ENCODE peak calls at places on chromosomes 2 and 18, in four cellular contexts. F is K562, W is HL-60, Q is GM12878. B is an unnamed sample.

GRCh38 chr2:219980666-219981065 is 353.2 kb downstream of the SLC4A3 start:
- DNase-seq in F (no peak), W (no peak), Q (no peak), B (no peak)

GRCh38 chr2:107553534-107553933 is 273.2 kb upstream of the RGPD4 start:
- DNase-seq in F (no peak), W (no peak), Q (no peak), B (no peak)

GRCh38 chr2:85266424-85267041 is 61.3 kb downstream of the TGOLN2 start:
- DNase-seq in F (peak; percentile 77), W (peak; percentile 61), Q (no peak), B (peak; percentile 50)

GRCh38 chr2:61575447-61575859 is 37.3 kb upstream of the XPO1 start:
- DNase-seq in F (peak; percentile 22), W (no peak), Q (peak; percentile 15), B (no peak)

GRCh38 chr2:126784045-126784444 is 114.6 kb upstream of the TEX51 start:
- DNase-seq in F (no peak), W (no peak), Q (no peak), B (no peak)

GRCh38 chr2:219631925-219632757 is 4.7 kb downstream of the SLC4A3 start:
- DNase-seq in F (no peak), W (no peak), Q (no peak), B (no peak)

GRCh38 chr2:231676243-231676642 is 32.1 kb upstream of the PTMA start:
- DNase-seq in F (no peak), W (no peak), Q (no peak), B (no peak)

GRCh38 chr2:149258531-149258930 is 71.9 kb upstream of the LYPD6 start:
- DNase-seq in F (no peak), W (no peak), Q (no peak), B (no peak)

GRCh38 chr2:166314022-166314759 is 61.6 kb downstream of the SCN9A start:
- DNase-seq in F (no peak), W (no peak), Q (no peak), B (no peak)

GRCh38 chr2:220006152-220006551 is 378.7 kb downstream of the SLC4A3 start:
- DNase-seq in F (no peak), W (no peak), Q (no peak), B (no peak)

GRCh38 chr2:228699400-228699799 is 517.9 kb upstream of the SPHKAP start:
- DNase-seq in F (no peak), W (no peak), Q (no peak), B (no peak)

GRCh38 chr18:35153609-35154273 is 87.1 kb upstream of the ZNF397 start:
- DNase-seq in F (no peak), W (peak; percentile 95), Q (no peak), B (no peak)

GRCh38 chr2:15808221-15808574 is 132.2 kb upstream of the MYCN start:
- DNase-seq in F (peak; percentile 22), W (no peak), Q (no peak), B (no peak)

GRCh38 chr2:46747297-46747818 is 168.2 kb downstream of the MCFD2 start:
- DNase-seq in F (no peak), W (peak; percentile 55), Q (peak; percentile 9), B (no peak)

GRCh38 chr2:200455958-200456421 is 53.9 kb downstream of the KCTD18 start:
- DNase-seq in F (no peak), W (no peak), Q (peak; percentile 81), B (no peak)

GRCh38 chr2:229375241-229375640 is 104.2 kb upstream of the PID1 start:
- DNase-seq in F (no peak), W (no peak), Q (no peak), B (no peak)

GRCh38 chr2:232927041-232927792 is 57.2 kb downstream of the SNORC start:
- DNase-seq in F (no peak), W (no peak), Q (no peak), B (peak; percentile 35)

GRCh38 chr18:3214855-3215637 is 4.7 kb downstream of the MYOM1 start:
- DNase-seq in F (no peak), W (no peak), Q (no peak), B (no peak)

GRCh38 chr18:75265255-75265654 is 54.7 kb downstream of the TSHZ1 start:
- DNase-seq in F (no peak), W (no peak), Q (no peak), B (no peak)

GRCh38 chr2:151857650-151858049 is 29.4 kb upstream of the ARL5A start:
- DNase-seq in F (no peak), W (no peak), Q (no peak), B (no peak)

GRCh38 chr2:55311444-55311870 is 42.4 kb upstream of the MTIF2 start:
- DNase-seq in F (no peak), W (no peak), Q (peak; percentile 76), B (peak; percentile 6)

GRCh38 chr2:158923180-158923594 is 45.3 kb upstream of the TANC1 start:
- DNase-seq in F (no peak), W (no peak), Q (no peak), B (no peak)
- TF ChIP-seq POLR2AphosphoS5 in F (no peak), W (no peak), Q (no peak), B (no peak)

GRCh38 chr2:198762456-198762855 is 695.3 kb downstream of the SATB2 start:
- DNase-seq in F (no peak), W (no peak), Q (no peak), B (no peak)
- TF ChIP-seq SPI1 in F (no peak), W (no peak), Q (no peak), B (no peak)

DNA sequence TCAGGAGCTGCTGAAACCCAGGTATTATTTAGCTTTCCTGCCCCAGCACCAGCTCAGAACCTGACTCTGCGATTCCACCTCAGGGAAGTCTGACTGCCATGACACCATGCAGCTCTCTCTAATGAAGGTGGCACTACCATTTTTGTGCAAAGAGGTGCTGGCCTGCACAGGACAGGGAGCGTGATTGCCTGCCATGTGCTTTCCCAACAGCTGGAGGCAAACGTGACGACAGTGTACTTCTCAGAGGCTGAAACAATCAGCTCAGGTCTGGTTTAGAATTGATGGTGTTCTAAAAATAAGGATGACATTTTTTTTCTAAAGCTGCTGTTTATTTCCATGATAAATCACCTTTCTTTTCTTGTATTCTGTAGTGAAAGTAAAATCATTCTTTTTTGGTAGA is 75.2 kb upstream of the TTC39C start:
- DNase-seq in F (no peak), W (no peak), Q (no peak), B (no peak)
- TF ChIP-seq POLR2AphosphoS5 in F (no peak), W (no peak), Q (no peak), B (no peak)

GRCh38 chr2:177731384-177731783 is 338.8 kb downstream of the AGPS start:
- DNase-seq in F (no peak), W (no peak), Q (no peak), B (no peak)
- TF ChIP-seq SPI1 in F (no peak), W (no peak), Q (no peak), B (no peak)

GRCh38 chr2:160199683-160200389 is at the start of gene ITGB6:
- DNase-seq in F (no peak), W (no peak), Q (no peak), B (no peak)
- TF ChIP-seq POLR2AphosphoS5 in F (no peak), W (no peak), Q (no peak), B (no peak)

GRCh38 chr2:242013771-242014170 is 144.2 kb downstream of the RTP5 start:
- DNase-seq in F (no peak), W (no peak), Q (no peak), B (no peak)
- TF ChIP-seq SPI1 in F (no peak), W (no peak), Q (no peak), B (no peak)

GRCh38 chr2:28233070-28233718 is 159.5 kb upstream of the FOSL2 start:
- DNase-seq in F (no peak), W (no peak), Q (no peak), B (no peak)
- TF ChIP-seq POLR2AphosphoS5 in F (no peak), W (no peak), Q (no peak), B (no peak)

GRCh38 chr18:45566025-45566740 is 49.1 kb upstream of the SLC14A2 start:
- DNase-seq in F (no peak), W (no peak), Q (no peak), B (no peak)
- TF ChIP-seq SPI1 in F (no peak), W (no peak), Q (no peak), B (no peak)

GRCh38 chr2:237967463-237967871 is 653 bp downstream of the UBE2F start:
- DNase-seq in F (peak; percentile 32), W (no peak), Q (no peak), B (no peak)

GRCh38 chr2:237966250-237966564 is 607 bp upstream of the UBE2F start:
- DNase-seq in F (no peak), W (no peak), Q (no peak), B (no peak)

GRCh38 chr2:237966565-237967462 is at the start of gene UBE2F:
- DNase-seq in F (peak; percentile 91), W (peak; percentile 96), Q (peak; percentile 76), B (peak; percentile 99)

GRCh38 chr2:237964578-237965404 is 2.0 kb upstream of the UBE2F start:
- DNase-seq in F (peak; percentile 91), W (no peak), Q (no peak), B (no peak)

GRCh38 chr2:237968048-237968862 is 1.4 kb downstream of the UBE2F start:
- DNase-seq in F (peak; percentile 47), W (peak; percentile 94), Q (peak; percentile 82), B (peak; percentile 64)
- TF ChIP-seq POLR2AphosphoS5 in F (no peak), W (no peak), Q (no peak), B (no peak)

B was measured in GM12891.